ENCODE peak calls at places on chromosomes 4 and X, in five cellular contexts. One of them, this sample, is unnamed.

GRCh38 chr4:159035570-159035969 is 67.3 kb upstream of the RAPGEF2 start:
- DNase-seq in ovary: no peak
- DNase-seq in endothelial cell of umbilical vein: no peak
- DNase-seq in IMR-90: no peak
- DNase-seq in adrenal gland: no peak
- DNase-seq in this sample: no peak

GRCh38 chr4:69689530-69690111 is 36.6 kb upstream of the UGT2A1 start:
- DNase-seq in ovary: no peak
- DNase-seq in endothelial cell of umbilical vein: peak
- DNase-seq in IMR-90: peak
- DNase-seq in adrenal gland: no peak
- DNase-seq in this sample: no peak

GRCh38 chrX:50704987-50705386 is 109.0 kb downstream of the SHROOM4 start:
- DNase-seq in ovary: no peak
- DNase-seq in endothelial cell of umbilical vein: peak
- DNase-seq in IMR-90: no peak
- DNase-seq in adrenal gland: no peak
- DNase-seq in this sample: no peak

GRCh38 chr4:185921583-185922555 is 109.9 kb upstream of the SORBS2 start:
- DNase-seq in ovary: no peak
- DNase-seq in endothelial cell of umbilical vein: peak
- DNase-seq in IMR-90: no peak
- DNase-seq in adrenal gland: no peak
- DNase-seq in this sample: no peak

GRCh38 chr4:108103096-108103495 is 65.6 kb downstream of the LEF1 start:
- DNase-seq in ovary: no peak
- DNase-seq in endothelial cell of umbilical vein: no peak
- DNase-seq in IMR-90: no peak
- DNase-seq in adrenal gland: no peak
- DNase-seq in this sample: no peak

GRCh38 chr4:92599044-92599443 is 295.3 kb downstream of the GRID2 start:
- DNase-seq in ovary: no peak
- DNase-seq in endothelial cell of umbilical vein: no peak
- DNase-seq in IMR-90: no peak
- DNase-seq in adrenal gland: no peak
- DNase-seq in this sample: no peak

GRCh38 chr4:142191901-142192300 is 555.5 kb downstream of the IL15 start:
- DNase-seq in ovary: no peak
- DNase-seq in endothelial cell of umbilical vein: no peak
- DNase-seq in IMR-90: no peak
- DNase-seq in adrenal gland: no peak
- DNase-seq in this sample: no peak

GRCh38 chr4:19438228-19438627 is 813.5 kb upstream of the SLIT2 start:
- DNase-seq in ovary: no peak
- DNase-seq in endothelial cell of umbilical vein: no peak
- DNase-seq in IMR-90: peak
- DNase-seq in adrenal gland: no peak
- DNase-seq in this sample: no peak

GRCh38 chr4:40621592-40622512 is 7.8 kb downstream of the RBM47 start:
- DNase-seq in ovary: peak
- DNase-seq in endothelial cell of umbilical vein: no peak
- DNase-seq in IMR-90: peak
- DNase-seq in adrenal gland: peak
- DNase-seq in this sample: peak

GRCh38 chr4:118732591-118733330 is 47.6 kb downstream of the METTL14 start:
- DNase-seq in ovary: no peak
- DNase-seq in endothelial cell of umbilical vein: no peak
- DNase-seq in IMR-90: peak
- DNase-seq in adrenal gland: no peak
- DNase-seq in this sample: peak

GRCh38 chrX:19805054-19805690 is 82.2 kb downstream of the SH3KBP1 start:
- DNase-seq in ovary: no peak
- DNase-seq in endothelial cell of umbilical vein: no peak
- DNase-seq in IMR-90: no peak
- DNase-seq in adrenal gland: no peak
- DNase-seq in this sample: no peak

GRCh38 chr4:165328708-165329107 is 1.2 kb downstream of the MSMO1 start:
- DNase-seq in ovary: no peak
- DNase-seq in endothelial cell of umbilical vein: peak
- DNase-seq in IMR-90: no peak
- DNase-seq in adrenal gland: no peak
- DNase-seq in this sample: no peak

GRCh38 chrX:24147165-24147564 is 2.4 kb upstream of the ZFX start:
- DNase-seq in ovary: no peak
- DNase-seq in endothelial cell of umbilical vein: no peak
- DNase-seq in IMR-90: no peak
- DNase-seq in adrenal gland: no peak
- DNase-seq in this sample: no peak

GRCh38 chr4:123545569-123546122 is 149.1 kb downstream of the SPRY1 start:
- DNase-seq in ovary: no peak
- DNase-seq in endothelial cell of umbilical vein: no peak
- DNase-seq in IMR-90: no peak
- DNase-seq in adrenal gland: no peak
- DNase-seq in this sample: no peak

GRCh38 chr4:178427663-178428062 is 985.4 kb upstream of the AGA start:
- DNase-seq in ovary: no peak
- DNase-seq in endothelial cell of umbilical vein: no peak
- DNase-seq in IMR-90: no peak
- DNase-seq in adrenal gland: no peak
- DNase-seq in this sample: no peak

GRCh38 chrX:31708116-31708515 is 636.3 kb upstream of the FTHL17 start:
- DNase-seq in ovary: no peak
- DNase-seq in endothelial cell of umbilical vein: no peak
- DNase-seq in IMR-90: no peak
- DNase-seq in adrenal gland: no peak
- DNase-seq in this sample: no peak

GRCh38 chrX:84186603-84187358 is 1.2 kb downstream of the RPS6KA6 start:
- DNase-seq in ovary: no peak
- DNase-seq in endothelial cell of umbilical vein: peak
- DNase-seq in IMR-90: peak
- DNase-seq in adrenal gland: no peak
- DNase-seq in this sample: no peak

GRCh38 chrX:10971176-10971575 is 140.0 kb upstream of the HCCS start:
- DNase-seq in ovary: no peak
- DNase-seq in endothelial cell of umbilical vein: no peak
- DNase-seq in IMR-90: no peak
- DNase-seq in adrenal gland: no peak
- DNase-seq in this sample: no peak

GRCh38 chrX:82466994-82467393 is 1041.1 kb upstream of the POU3F4 start:
- DNase-seq in ovary: no peak
- DNase-seq in endothelial cell of umbilical vein: no peak
- DNase-seq in IMR-90: no peak
- DNase-seq in adrenal gland: no peak
- DNase-seq in this sample: no peak

GRCh38 chr4:139077567-139078355 is 62.2 kb downstream of the NOCT start:
- DNase-seq in ovary: no peak
- DNase-seq in endothelial cell of umbilical vein: no peak
- DNase-seq in IMR-90: no peak
- DNase-seq in adrenal gland: no peak
- DNase-seq in this sample: no peak

GRCh38 chr4:53943345-53944085 is 120.9 kb downstream of the CHIC2 start:
- DNase-seq in ovary: no peak
- DNase-seq in endothelial cell of umbilical vein: peak
- DNase-seq in IMR-90: peak
- DNase-seq in adrenal gland: no peak
- DNase-seq in this sample: no peak

GRCh38 chrX:103716967-103717366 is 6.3 kb downstream of the TMEM31 start:
- DNase-seq in ovary: no peak
- DNase-seq in endothelial cell of umbilical vein: peak
- DNase-seq in IMR-90: peak
- DNase-seq in adrenal gland: no peak
- DNase-seq in this sample: peak

GRCh38 chrX:13220916-13221315 is 98.9 kb downstream of the ATXN3L start:
- DNase-seq in ovary: no peak
- DNase-seq in endothelial cell of umbilical vein: peak
- DNase-seq in IMR-90: peak
- DNase-seq in adrenal gland: no peak
- DNase-seq in this sample: no peak

GRCh38 chr4:13484045-13484748 is at the start of gene RAB28:
- DNase-seq in ovary: peak
- DNase-seq in endothelial cell of umbilical vein: peak
- DNase-seq in IMR-90: peak
- DNase-seq in adrenal gland: peak
- DNase-seq in this sample: peak
- TF ChIP-seq POLR2A in ovary: peak
- TF ChIP-seq POLR2A in endothelial cell of umbilical vein: no peak
- TF ChIP-seq POLR2A in IMR-90: peak
- TF ChIP-seq POLR2A in adrenal gland: peak
- TF ChIP-seq POLR2A in this sample: peak

DNA sequence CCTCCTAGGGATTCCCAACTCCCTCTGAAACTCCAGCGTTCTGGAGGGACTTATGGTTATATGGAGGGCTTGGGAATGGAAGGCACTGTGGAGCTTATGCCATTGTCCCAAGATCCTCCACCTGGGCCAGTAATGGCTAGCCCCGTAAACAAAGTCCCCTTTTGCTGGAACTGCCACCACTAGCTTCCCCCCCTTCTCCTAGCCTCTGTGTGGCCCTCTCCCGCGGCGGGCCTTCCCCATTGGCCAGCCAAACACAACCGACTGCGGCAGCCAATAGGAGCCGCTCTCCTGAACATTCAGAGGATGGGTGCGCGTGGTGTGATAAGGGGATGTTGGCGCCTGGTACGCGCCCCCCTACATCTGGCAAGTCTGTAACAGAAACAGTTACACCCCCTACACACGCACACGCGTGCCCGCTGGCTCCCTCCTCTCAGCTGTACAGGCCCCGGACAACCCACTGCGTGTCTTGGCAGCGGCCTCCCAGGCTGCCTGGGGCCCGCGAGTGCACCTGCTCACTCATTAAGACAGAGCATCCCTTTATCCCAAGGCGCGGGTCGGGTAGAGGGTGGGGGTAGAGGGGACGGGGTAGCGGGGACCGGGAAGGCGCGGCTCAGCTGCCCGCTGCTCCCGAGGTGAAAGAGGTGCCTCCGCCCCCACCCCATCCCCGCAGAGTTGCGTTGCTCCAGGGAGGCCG is 863 bp upstream of the RAB33A start:
- DNase-seq in ovary: peak
- DNase-seq in endothelial cell of umbilical vein: no peak
- DNase-seq in IMR-90: no peak
- DNase-seq in adrenal gland: peak
- DNase-seq in this sample: no peak
- TF ChIP-seq POLR2A in ovary: no peak
- TF ChIP-seq POLR2A in endothelial cell of umbilical vein: no peak
- TF ChIP-seq POLR2A in IMR-90: no peak
- TF ChIP-seq POLR2A in adrenal gland: no peak
- TF ChIP-seq POLR2A in this sample: no peak

GRCh38 chrX:48541140-48541814 is 1.8 kb downstream of the TBC1D25 start:
- DNase-seq in ovary: no peak
- DNase-seq in endothelial cell of umbilical vein: no peak
- DNase-seq in IMR-90: no peak
- DNase-seq in adrenal gland: no peak
- DNase-seq in this sample: no peak
- TF ChIP-seq POLR2A in ovary: no peak
- TF ChIP-seq POLR2A in endothelial cell of umbilical vein: no peak
- TF ChIP-seq POLR2A in IMR-90: no peak
- TF ChIP-seq POLR2A in adrenal gland: no peak
- TF ChIP-seq POLR2A in this sample: no peak

GRCh38 chrX:153870288-153870690 is 15.7 kb downstream of the L1CAM start:
- DNase-seq in ovary: no peak
- DNase-seq in endothelial cell of umbilical vein: no peak
- DNase-seq in IMR-90: no peak
- DNase-seq in adrenal gland: no peak
- DNase-seq in this sample: no peak

GRCh38 chrX:153871451-153871850 is 14.5 kb downstream of the L1CAM start:
- DNase-seq in ovary: no peak
- DNase-seq in endothelial cell of umbilical vein: no peak
- DNase-seq in IMR-90: no peak
- DNase-seq in adrenal gland: no peak
- DNase-seq in this sample: no peak

GRCh38 chrX:153870791-153871360 is 15.1 kb downstream of the L1CAM start:
- DNase-seq in ovary: no peak
- DNase-seq in endothelial cell of umbilical vein: no peak
- DNase-seq in IMR-90: no peak
- DNase-seq in adrenal gland: no peak
- DNase-seq in this sample: no peak

GRCh38 chrX:153868576-153869472 is 17.1 kb downstream of the L1CAM start:
- DNase-seq in ovary: no peak
- DNase-seq in endothelial cell of umbilical vein: no peak
- DNase-seq in IMR-90: no peak
- DNase-seq in adrenal gland: no peak
- DNase-seq in this sample: no peak

GRCh38 chrX:153869473-153870287 is 16.3 kb downstream of the L1CAM start:
- DNase-seq in ovary: no peak
- DNase-seq in endothelial cell of umbilical vein: no peak
- DNase-seq in IMR-90: no peak
- DNase-seq in adrenal gland: no peak
- DNase-seq in this sample: no peak
- TF ChIP-seq POLR2A in ovary: no peak
- TF ChIP-seq POLR2A in endothelial cell of umbilical vein: no peak
- TF ChIP-seq POLR2A in IMR-90: no peak
- TF ChIP-seq POLR2A in adrenal gland: no peak
- TF ChIP-seq POLR2A in this sample: no peak

GRCh38 chrX:48737213-48737938 is 24.2 kb upstream of the GLOD5 start:
- DNase-seq in ovary: peak
- DNase-seq in endothelial cell of umbilical vein: peak
- DNase-seq in IMR-90: peak
- DNase-seq in adrenal gland: peak
- DNase-seq in this sample: peak
- TF ChIP-seq POLR2A in ovary: peak
- TF ChIP-seq POLR2A in endothelial cell of umbilical vein: peak
- TF ChIP-seq POLR2A in IMR-90: peak
- TF ChIP-seq POLR2A in adrenal gland: peak
- TF ChIP-seq POLR2A in this sample: no peak